ENCODE peak calls at places on chromosomes 5 and 9, in six cellular contexts. W, M, I, A, H and X are unnamed samples. For H3K9me3, the result is how much of the 10 kb centered on the place peaks cover.

GRCh38 chr9:22415941-22416691 is 30.5 kb upstream of the DMRTA1 start:
- DNase-seq in W (peak), A (no peak), M (no peak), I (no peak), H (peak), X (no peak)

GRCh38 chr5:138752951-138753793 is at the start of gene CTNNA1:
- DNase-seq in A (peak), I (peak), H (peak), W (peak), M (peak), X (peak)

GRCh38 chr5:13658761-13659160 is 285.7 kb downstream of the DNAH5 start:
- DNase-seq in A (no peak), M (no peak), I (no peak), H (peak), W (peak), X (peak)

GRCh38 chr9:88809836-88810235 is 181.4 kb upstream of the S1PR3 start:
- DNase-seq in H (no peak), W (no peak), I (no peak), M (no peak), A (no peak), X (no peak)

GRCh38 chr5:175579742-175580432 is 78.0 kb upstream of the HRH2 start:
- DNase-seq in M (no peak), A (no peak), W (peak), H (no peak), I (no peak), X (no peak)

GRCh38 chr5:156929366-156929948 is 33.6 kb downstream of the TIMD4 start:
- DNase-seq in H (no peak), A (no peak), W (no peak), M (no peak), I (no peak), X (no peak)

GRCh38 chr5:60463179-60463868 is 236.6 kb downstream of the DEPDC1B start:
- DNase-seq in H (no peak), A (no peak), W (peak), I (no peak), M (peak), X (no peak)

GRCh38 chr5:68554566-68555279 is 339.2 kb downstream of the PIK3R1 start:
- DNase-seq in A (no peak), H (no peak), W (peak), I (no peak), M (peak), X (no peak)

GRCh38 chr9:106731910-106732309 is 131.1 kb upstream of the ZNF462 start:
- DNase-seq in M (no peak), A (no peak), H (no peak), I (no peak), W (no peak), X (no peak)

GRCh38 chr9:116979461-116979860 is 292.4 kb downstream of the TRIM32 start:
- DNase-seq in H (peak), M (no peak), I (no peak), A (peak), W (no peak), X (no peak)

GRCh38 chr5:173707392-173707791 is 90.9 kb upstream of the BOD1 start:
- DNase-seq in I (peak), W (peak), A (no peak), H (peak), M (no peak), X (no peak)

GRCh38 chr5:33659526-33660169 is 218.9 kb downstream of the TARS1 start:
- DNase-seq in H (no peak), I (no peak), M (no peak), W (no peak), A (no peak), X (no peak)

GRCh38 chr5:95280692-95281091 is 4.2 kb downstream of the MCTP1 start:
- DNase-seq in I (no peak), A (no peak), M (no peak), H (no peak), W (no peak), X (no peak)

GRCh38 chr9:121717141-121717749 is 65.8 kb downstream of the DAB2IP start:
- DNase-seq in H (no peak), W (no peak), I (no peak), M (peak), A (no peak), X (no peak)

GRCh38 chr9:106969696-106970095 is 106.7 kb downstream of the ZNF462 start:
- DNase-seq in H (no peak), W (no peak), M (no peak), I (no peak), A (no peak), X (no peak)

GRCh38 chr9:81874926-81875325 is 53.3 kb upstream of the SPATA31D4 start:
- DNase-seq in I (no peak), H (peak), W (peak), A (no peak), M (no peak), X (no peak)

GRCh38 chr5:54743997-54744788 is 226.6 kb downstream of the SNX18 start:
- DNase-seq in H (peak), M (no peak), I (peak), A (no peak), W (peak), X (peak)

GRCh38 chr5:148915224-148915803 is 88.9 kb downstream of the ADRB2 start:
- DNase-seq in I (no peak), H (no peak), W (no peak), A (no peak), M (no peak), X (no peak)

GRCh38 chr5:119275146-119275872 is 80.5 kb upstream of the TNFAIP8 start:
- DNase-seq in A (no peak), M (peak), W (peak), I (no peak), H (peak), X (peak)

GRCh38 chr9:82418334-82418733 is 429.8 kb downstream of the SPATA31D1 start:
- DNase-seq in I (no peak), W (peak), A (no peak), M (no peak), H (peak), X (no peak)

GRCh38 chr9:74721696-74722660 is 165.7 kb downstream of the TRPM6 start:
- DNase-seq in I (no peak), M (peak), W (no peak), H (no peak), A (no peak), X (no peak)

GRCh38 chr5:122741681-122742080 is 33.2 kb upstream of the SNX2 start:
- DNase-seq in W (peak), H (no peak), A (no peak), M (peak), I (no peak), X (peak)

GRCh38 chr5:124536333-124536732 is 210.1 kb downstream of the ZNF608 start:
- DNase-seq in I (no peak), M (no peak), W (peak), H (no peak), A (no peak), X (no peak)

GRCh38 chr5:1244255-1244654 is 19.1 kb downstream of the SLC6A18 start:
- DNase-seq in M (no peak), I (no peak), W (no peak), H (no peak), A (no peak), X (no peak)

GRCh38 chr9:5633243-5633642 is 4.3 kb downstream of the RIC1 start:
- DNase-seq in W (peak), M (peak), H (peak), I (no peak), A (no peak), X (no peak)

GRCh38 chr9:16119861-16120641 is 567.2 kb downstream of the CCDC171 start:
- DNase-seq in W (peak), A (no peak), I (no peak), M (no peak), H (no peak), X (no peak)

GRCh38 chr9:37859043-37859442 is 44.9 kb downstream of the SLC25A51 start:
- DNase-seq in M (no peak), I (no peak), W (no peak), H (peak), A (no peak), X (no peak)

GRCh38 chr9:94928696-94929372 is 202.3 kb downstream of the AOPEP start:
- DNase-seq in I (no peak), M (no peak), A (no peak), H (peak), W (peak), X (no peak)

GRCh38 chr9:88574993-88575392 is 40.0 kb downstream of the NXNL2 start:
- DNase-seq in H (no peak), W (peak), I (no peak), A (no peak), M (no peak), X (no peak)

GRCh38 chr5:79235222-79235577 is 731 bp upstream of the JMY start:
- DNase-seq in M (no peak), I (peak), A (no peak), W (no peak), H (peak), X (no peak)

GRCh38 chr9:29311221-29311620 is 1737.9 kb upstream of the C9orf72 start:
- DNase-seq in W (peak), I (no peak), H (peak), A (no peak), M (no peak), X (no peak)

GRCh38 chr5:54229041-54229780 is 81.2 kb downstream of the ARL15 start:
- DNase-seq in A (peak), W (peak), I (peak), H (peak), M (peak), X (no peak)

GRCh38 chr9:96619109-96619435 is 571 bp downstream of the CDC14B start:
- DNase-seq in H (no peak), W (no peak), M (no peak), I (no peak), A (no peak), X (no peak)

GRCh38 chr5:75922480-75922879 is 160.7 kb upstream of the SV2C start:
- DNase-seq in M (no peak), W (no peak), A (no peak), H (no peak), I (no peak), X (no peak)

GRCh38 chr9:103266064-103266463 is 270.9 kb downstream of the CYLC2 start:
- DNase-seq in A (no peak), H (no peak), M (no peak), I (no peak), W (no peak), X (no peak)

GRCh38 chr5:14326035-14326909 is 183.1 kb downstream of the TRIO start:
- DNase-seq in A (no peak), H (no peak), W (no peak), I (no peak), M (peak), X (no peak)

GRCh38 chr5:81336528-81336927 is 35.1 kb downstream of the ZCCHC9 start:
- DNase-seq in A (no peak), M (no peak), W (no peak), I (no peak), H (no peak), X (no peak)

GRCh38 chr9:73178044-73178443 is 26.4 kb downstream of the ANXA1 start:
- DNase-seq in A (no peak), I (no peak), W (no peak), M (no peak), H (no peak), X (no peak)

GRCh38 chr5:133565993-133566392 is 46.3 kb downstream of the FSTL4 start:
- DNase-seq in A (no peak), W (peak), I (peak), H (peak), M (no peak), X (no peak)

GRCh38 chr5:32422697-32423096 is 21.8 kb downstream of the ZFR start:
- DNase-seq in H (no peak), W (no peak), I (no peak), A (no peak), M (no peak), X (no peak)

GRCh38 chr5:32421075-32421474 is 23.5 kb downstream of the ZFR start:
- DNase-seq in M (no peak), I (no peak), A (no peak), W (peak), H (no peak), X (no peak)

GRCh38 chr5:32428426-32428825 is 16.1 kb downstream of the ZFR start:
- DNase-seq in I (no peak), W (no peak), A (no peak), H (no peak), M (no peak), X (no peak)

DNA sequence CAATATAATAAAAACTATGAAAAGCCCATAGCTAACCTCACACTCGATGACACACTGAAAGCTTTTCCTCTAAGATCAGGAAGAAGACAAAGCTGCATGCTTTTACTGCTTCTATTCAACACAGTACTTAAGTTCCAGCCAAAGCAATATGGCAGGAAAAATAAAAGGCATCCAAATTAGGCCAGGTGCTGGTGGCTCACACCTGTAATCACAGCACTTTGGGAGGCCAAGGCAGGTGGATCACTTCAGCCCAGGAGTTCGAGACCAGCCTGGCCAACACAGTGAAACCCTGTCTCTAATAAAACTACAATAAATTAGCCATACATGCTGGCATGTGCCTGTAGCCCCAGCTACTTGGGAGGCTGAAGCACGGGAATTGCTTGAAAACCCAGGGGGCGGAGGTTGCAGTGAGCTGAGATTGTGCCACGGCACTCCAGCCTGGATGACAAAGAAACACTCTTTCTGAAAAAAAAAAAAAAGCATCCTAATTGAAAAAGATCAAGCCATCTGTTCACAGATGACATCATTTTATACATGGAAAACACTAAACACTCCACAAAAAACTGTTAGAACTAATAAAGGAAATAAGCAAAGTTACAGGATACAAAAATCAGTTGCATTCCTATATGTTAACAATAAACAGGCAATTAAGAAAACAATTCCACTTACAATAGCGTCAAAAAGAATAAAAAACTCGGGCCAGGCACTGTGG is 17.9 kb downstream of the ZFR start:
- DNase-seq in A (no peak), I (no peak), W (no peak), H (no peak), M (no peak), X (no peak)
- H3K9me3 ChIP-seq in A (under half), I (under half), W (under half), H (under half), M (under half), X (under half)

GRCh38 chr5:112687306-112687705 is 50.4 kb upstream of the APC start:
- DNase-seq in I (no peak), M (no peak), W (no peak), A (peak), H (no peak), X (no peak)
- H3K4me2 ChIP-seq in I (no peak), M (no peak), W (no peak), A (no peak), H (no peak), X (no peak)

GRCh38 chr5:177482359-177482795 is 8.9 kb upstream of the DBN1 start:
- DNase-seq in H (no peak), M (no peak), A (no peak), W (no peak), I (no peak), X (no peak)
- H3K9me3 ChIP-seq in H (under half), M (under half), A (under half), W (under half), I (under half), X (under half)

GRCh38 chr9:129639756-129640085 is 2.2 kb downstream of the ASB6 start:
- DNase-seq in A (no peak), M (no peak), I (no peak), H (no peak), W (no peak), X (no peak)
- H3K4me2 ChIP-seq in A (no peak), M (no peak), I (no peak), H (no peak), W (no peak), X (peak)

DNA sequence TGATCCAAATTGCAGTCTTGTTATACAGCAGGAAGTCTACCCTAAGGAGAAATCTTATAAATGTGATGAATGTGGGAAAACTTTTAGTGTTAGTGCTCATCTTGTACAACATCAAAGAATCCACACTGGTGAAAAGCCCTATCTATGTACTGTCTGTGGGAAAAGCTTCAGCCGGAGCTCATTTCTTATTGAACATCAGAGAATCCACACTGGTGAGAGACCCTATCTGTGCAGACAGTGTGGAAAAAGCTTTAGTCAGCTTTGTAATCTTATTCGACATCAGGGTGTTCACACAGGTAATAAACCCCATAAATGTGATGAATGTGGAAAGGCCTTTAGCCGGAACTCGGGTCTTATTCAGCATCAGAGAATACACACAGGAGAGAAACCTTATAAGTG is 10.4 kb downstream of the ZNF189 start:
- DNase-seq in H (no peak), A (no peak), M (no peak), I (no peak), W (peak), X (no peak)
- H3K9me3 ChIP-seq in H (under half), A (under half), M (under half), I (under half), W (under half), X (under half)

GRCh38 chr9:34629492-34629809 is 585 bp upstream of the ARID3C start:
- DNase-seq in M (no peak), A (no peak), W (no peak), I (no peak), H (no peak), X (no peak)
- H3K4me2 ChIP-seq in M (no peak), A (peak), W (no peak), I (no peak), H (peak), X (peak)

DNA sequence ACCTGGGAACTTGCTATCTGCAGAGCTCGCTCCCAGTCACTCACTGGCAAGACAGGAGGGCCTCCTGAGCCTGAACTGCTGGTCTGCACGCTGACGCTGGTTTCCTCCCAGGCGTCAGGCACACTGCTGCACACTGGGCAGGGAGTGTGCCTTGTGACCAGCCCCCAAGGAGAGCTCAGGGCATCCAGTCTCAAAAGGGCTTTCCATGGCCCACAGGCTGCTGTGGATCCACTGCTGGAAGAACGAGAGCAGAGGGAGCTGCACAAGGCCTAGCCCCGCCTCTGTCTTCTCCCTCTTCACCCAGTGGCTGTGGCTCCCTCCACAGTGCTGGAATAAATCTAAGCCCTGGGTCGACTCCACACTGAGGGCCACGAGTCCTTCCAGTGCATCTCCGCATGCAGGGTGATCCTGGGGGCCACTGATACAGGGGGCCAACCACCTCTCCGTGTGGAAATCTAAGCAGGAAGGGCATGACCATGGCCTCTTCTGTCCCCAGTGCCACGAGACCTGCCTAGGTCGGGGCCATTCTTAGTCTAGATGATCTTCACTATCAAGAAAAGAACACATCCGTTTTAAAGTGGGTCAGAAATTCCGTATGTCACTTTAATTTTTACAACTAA is 93.6 kb downstream of the CAMSAP1 start:
- DNase-seq in H (no peak), W (no peak), M (no peak), I (no peak), A (no peak), X (no peak)
- H3K9me3 ChIP-seq in H (under half), W (under half), M (under half), I (under half), A (under half), X (under half)